ENCODE peak calls at places on chromosomes 4 and X, in ten cellular contexts. X, E, O, F, S, N, T, K, B and P are unnamed samples.
A peak's percentile ranks its signal among the peaks of the same experiment; 100 is the strongest.

GRCh38 chrX:120270567-120270966 is 20.0 kb downstream of the ZBTB33 start:
- DNase-seq in X (no peak), E (no peak), O (no peak), F (no peak), S (no peak), N (no peak), T (no peak), K (no peak), B (no peak), P (no peak)

GRCh38 chr4:156971168-156971601 is 414 bp downstream of the PDGFC start:
- DNase-seq in X (no peak), E (no peak), O (no peak), F (peak; percentile 39), S (peak; percentile 66), N (peak; percentile 21), T (no peak), K (no peak), B (no peak), P (no peak)

GRCh38 chrX:71148278-71148663 is 3.6 kb downstream of the NLGN3 start:
- DNase-seq in X (no peak), E (no peak), O (no peak), F (no peak), S (no peak), N (no peak), T (no peak), K (no peak), B (no peak), P (no peak)

GRCh38 chrX:148609766-148610698 is 109.6 kb downstream of the AFF2 start:
- DNase-seq in X (no peak), E (no peak), O (peak; percentile 85), F (peak; percentile 1), S (no peak), N (no peak), T (peak; percentile 40), K (peak; percentile 7), B (no peak), P (peak; percentile 31)

GRCh38 chr4:105594094-105595010 is 41.9 kb downstream of the ARHGEF38 start:
- DNase-seq in X (no peak), E (no peak), O (no peak), F (no peak), S (no peak), N (no peak), T (peak; percentile 70), K (peak; percentile 48), B (no peak), P (no peak)

GRCh38 chr4:187965726-187966125 is 29.8 kb upstream of the ZFP42 start:
- DNase-seq in X (no peak), E (no peak), O (no peak), F (no peak), S (no peak), N (no peak), T (no peak), K (no peak), B (no peak), P (no peak)

GRCh38 chrX:148938348-148938747 is 437.9 kb downstream of the AFF2 start:
- DNase-seq in X (no peak), E (no peak), O (no peak), F (no peak), S (no peak), N (no peak), T (no peak), K (no peak), B (no peak), P (no peak)

GRCh38 chr4:53858744-53859143 is 205.7 kb downstream of the CHIC2 start:
- DNase-seq in X (no peak), E (no peak), O (no peak), F (no peak), S (no peak), N (no peak), T (no peak), K (no peak), B (no peak), P (no peak)

GRCh38 chrX:150155396-150156048 is 207.6 kb upstream of the MAMLD1 start:
- DNase-seq in X (peak; percentile 55), E (no peak), O (no peak), F (no peak), S (peak; percentile 60), N (peak; percentile 40), T (no peak), K (no peak), B (no peak), P (no peak)

GRCh38 chr4:177220376-177220775 is 89.3 kb upstream of the NEIL3 start:
- DNase-seq in X (peak; percentile 77), E (no peak), O (no peak), F (no peak), S (no peak), N (no peak), T (no peak), K (no peak), B (no peak), P (no peak)

GRCh38 chrX:111519215-111519614 is 7.8 kb downstream of the SERTM2 start:
- DNase-seq in X (peak; percentile 55), E (no peak), O (peak; percentile 49), F (no peak), S (no peak), N (peak; percentile 9), T (no peak), K (peak; percentile 56), B (no peak), P (no peak)

GRCh38 chrX:9656277-9656676 is 109.4 kb downstream of the GPR143 start:
- DNase-seq in X (peak; percentile 31), E (no peak), O (no peak), F (peak; percentile 35), S (no peak), N (no peak), T (no peak), K (no peak), B (no peak), P (no peak)

GRCh38 chr4:147955827-147956565 is 224.1 kb downstream of the ARHGAP10 start:
- DNase-seq in X (no peak), E (no peak), O (no peak), F (no peak), S (no peak), N (no peak), T (no peak), K (no peak), B (no peak), P (no peak)

GRCh38 chr4:145865274-145865941 is 73.2 kb downstream of the ZNF827 start:
- DNase-seq in X (no peak), E (no peak), O (no peak), F (no peak), S (no peak), N (no peak), T (no peak), K (no peak), B (no peak), P (no peak)

GRCh38 chr4:145863191-145863590 is 75.4 kb downstream of the ZNF827 start:
- DNase-seq in X (no peak), E (no peak), O (no peak), F (no peak), S (no peak), N (no peak), T (no peak), K (no peak), B (no peak), P (no peak)

GRCh38 chr4:145867416-145867815 is 71.2 kb downstream of the ZNF827 start:
- DNase-seq in X (peak; percentile 22), E (no peak), O (no peak), F (no peak), S (no peak), N (no peak), T (no peak), K (no peak), B (no peak), P (no peak)

GRCh38 chr4:145861331-145862318 is 77.0 kb downstream of the ZNF827 start:
- DNase-seq in X (no peak), E (no peak), O (no peak), F (peak; percentile 58), S (no peak), N (no peak), T (no peak), K (no peak), B (no peak), P (peak; percentile 46)
- H3K4me3 ChIP-seq in X (no peak overlapping the region), E (no peak overlapping the region), O (no peak overlapping the region), F (no peak overlapping the region), S (no peak overlapping the region), N (no peak overlapping the region), T (no peak overlapping the region), K (no peak overlapping the region), B (no peak overlapping the region), P (no peak overlapping the region)

DNA sequence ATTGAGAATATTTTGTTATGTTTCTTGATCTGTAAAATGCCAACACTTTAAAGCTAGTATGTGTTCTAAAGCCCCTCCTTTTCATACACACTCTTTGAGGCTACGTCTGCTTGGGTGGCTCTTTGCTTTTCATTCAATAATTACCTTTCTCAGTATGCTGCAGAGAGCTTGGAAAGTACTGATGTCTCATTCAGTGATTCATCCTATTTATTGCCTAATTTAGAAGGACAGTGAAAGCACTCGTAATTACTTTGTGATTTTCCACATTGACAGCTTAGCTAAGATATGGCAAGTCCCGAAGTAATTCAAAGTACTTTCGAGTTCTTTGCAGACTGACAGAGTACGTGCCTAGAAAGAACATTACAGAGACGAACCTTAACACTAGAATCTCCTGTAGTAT is 57.2 kb downstream of the BMP15 start:
- DNase-seq in X (no peak), E (no peak), O (no peak), F (no peak), S (no peak), N (no peak), T (no peak), K (no peak), B (no peak), P (no peak)
- H3K27me3 ChIP-seq in X (no peaks in the 10 kb centered on the region), E (no peaks in the 10 kb centered on the region), O (no peaks in the 10 kb centered on the region), F (no peaks in the 10 kb centered on the region), S (no peaks in the 10 kb centered on the region), N (no peaks in the 10 kb centered on the region), T (no peaks in the 10 kb centered on the region), K (no peaks in the 10 kb centered on the region), B (no peaks in the 10 kb centered on the region), P (no peaks in the 10 kb centered on the region)

GRCh38 chr4:152014280-152014679 is 253.5 kb upstream of the GATB start:
- DNase-seq in X (no peak), E (no peak), O (no peak), F (no peak), S (no peak), N (peak; percentile 53), T (peak; percentile 30), K (peak; percentile 85), B (no peak), P (no peak)
- H3K4me3 ChIP-seq in X (no peak overlapping the region), E (no peak overlapping the region), O (no peak overlapping the region), F (no peak overlapping the region), S (no peak overlapping the region), N (no peak overlapping the region), T (no peak overlapping the region), K (peak overlapping the region; percentile 20), B (no peak overlapping the region), P (no peak overlapping the region)

DNA sequence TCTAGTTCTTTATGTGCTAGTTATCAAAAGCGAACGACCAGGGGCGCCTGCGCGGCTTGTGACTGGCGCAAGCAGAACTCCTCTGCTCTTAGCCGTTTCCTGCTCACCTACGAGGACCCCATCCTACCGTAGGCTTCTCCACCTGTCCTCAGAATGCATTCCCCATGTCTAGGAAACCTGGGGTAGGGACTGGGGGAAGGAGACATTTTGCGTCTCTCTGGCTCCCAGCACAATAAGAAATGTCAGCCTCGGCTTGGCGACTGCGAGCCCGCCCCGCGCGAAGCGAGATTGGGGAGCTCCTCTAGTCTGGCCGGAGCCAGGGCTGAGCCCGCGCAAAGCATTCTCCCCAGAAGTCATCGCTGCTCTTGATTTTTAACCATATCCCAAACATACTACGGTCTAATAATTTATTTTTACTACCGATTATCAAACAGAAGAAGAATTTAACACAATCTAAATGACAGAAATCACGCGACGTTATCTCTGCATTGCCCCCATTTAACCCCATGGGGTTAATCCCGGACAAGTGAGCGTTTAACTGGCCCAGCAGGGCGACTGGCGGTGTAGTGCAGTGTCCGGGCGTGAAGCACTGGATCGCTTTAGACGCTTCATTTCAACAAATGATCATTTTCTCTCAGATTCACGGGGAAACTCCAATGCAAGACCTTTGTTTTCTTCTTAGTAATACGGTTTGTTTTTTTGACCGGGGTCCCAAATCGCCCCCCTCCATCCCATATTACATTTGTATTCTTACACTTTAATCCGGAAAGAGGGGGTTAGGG is 7.9 kb upstream of the PITX2 start:
- DNase-seq in X (no peak), E (no peak), O (peak; percentile 74), F (no peak), S (no peak), N (no peak), T (no peak), K (no peak), B (no peak), P (no peak)
- H3K27me3 ChIP-seq in X (peaks cover 79% of the 10 kb centered on the region), E (peaks cover 99% of the 10 kb centered on the region), O (peaks cover 40% of the 10 kb centered on the region), F (no peaks in the 10 kb centered on the region), S (no peaks in the 10 kb centered on the region), N (peaks cover 100% of the 10 kb centered on the region), T (peaks cover 3% of the 10 kb centered on the region), K (no peaks in the 10 kb centered on the region), B (peaks cover 100% of the 10 kb centered on the region), P (peaks cover 100% of the 10 kb centered on the region)